ENCODE peak calls at places on chromosomes 5 and 9, in ten cellular contexts. D is CD8-positive, alpha-beta T cell; T is lung; A is psoas muscle; O is hepatocyte; R is ovary; X is upper lobe of right lung; B is upper lobe of left lung; G is kidney; M is GM12878. L is an unnamed sample.

GRCh38 chr5:32258406-32258805 is 54.3 kb downstream of the MTMR12 start:
- DNase-seq in B (no peak), X (no peak), A (no peak), G (no peak), R (no peak), M (no peak), O (peak), D (no peak), T (no peak), L (no peak)

GRCh38 chr9:80509358-80509757 is 937.6 kb downstream of the TLE4 start:
- DNase-seq in T (no peak), M (no peak), A (no peak), O (no peak), B (no peak), G (no peak), R (no peak), D (no peak), X (no peak), L (no peak)

GRCh38 chr5:81400375-81400774 is 6.4 kb upstream of the ACOT12 start:
- DNase-seq in X (no peak), T (no peak), O (no peak), B (no peak), G (no peak), A (no peak), D (no peak), M (no peak), R (no peak), L (no peak)

GRCh38 chr9:93479726-93480125 is 26.3 kb upstream of the FAM120AOS start:
- DNase-seq in O (no peak), R (no peak), A (no peak), M (no peak), X (no peak), T (no peak), G (no peak), D (no peak), B (no peak), L (no peak)

GRCh38 chr5:109454726-109455505 is 45.1 kb upstream of the PJA2 start:
- DNase-seq in M (no peak), D (no peak), R (no peak), A (no peak), X (no peak), T (no peak), B (no peak), G (no peak), O (no peak), L (no peak)

GRCh38 chr5:170538096-170538465 is 34.3 kb downstream of the KCNIP1 start:
- DNase-seq in O (peak), B (no peak), T (no peak), R (no peak), G (no peak), X (no peak), D (no peak), M (no peak), A (no peak), L (no peak)

GRCh38 chr5:24633705-24634325 is 11.0 kb downstream of the CDH10 start:
- DNase-seq in B (no peak), R (no peak), G (no peak), D (no peak), M (no peak), T (no peak), X (no peak), O (peak), A (no peak), L (no peak)

GRCh38 chr9:107587175-107587963 is 97.8 kb upstream of the KLF4 start:
- DNase-seq in D (no peak), B (peak), G (peak), O (peak), R (no peak), T (peak), A (peak), M (no peak), X (peak), L (peak)

GRCh38 chr5:120140510-120140909 is 323.6 kb upstream of the PRR16 start:
- DNase-seq in R (no peak), X (no peak), A (no peak), G (no peak), B (no peak), O (no peak), D (no peak), M (no peak), T (no peak), L (no peak)

GRCh38 chr9:88390371-88390990 is 2.2 kb downstream of the SPIN1 start:
- DNase-seq in A (no peak), B (no peak), X (no peak), O (no peak), R (no peak), G (no peak), D (no peak), T (no peak), M (no peak), L (no peak)

DNA sequence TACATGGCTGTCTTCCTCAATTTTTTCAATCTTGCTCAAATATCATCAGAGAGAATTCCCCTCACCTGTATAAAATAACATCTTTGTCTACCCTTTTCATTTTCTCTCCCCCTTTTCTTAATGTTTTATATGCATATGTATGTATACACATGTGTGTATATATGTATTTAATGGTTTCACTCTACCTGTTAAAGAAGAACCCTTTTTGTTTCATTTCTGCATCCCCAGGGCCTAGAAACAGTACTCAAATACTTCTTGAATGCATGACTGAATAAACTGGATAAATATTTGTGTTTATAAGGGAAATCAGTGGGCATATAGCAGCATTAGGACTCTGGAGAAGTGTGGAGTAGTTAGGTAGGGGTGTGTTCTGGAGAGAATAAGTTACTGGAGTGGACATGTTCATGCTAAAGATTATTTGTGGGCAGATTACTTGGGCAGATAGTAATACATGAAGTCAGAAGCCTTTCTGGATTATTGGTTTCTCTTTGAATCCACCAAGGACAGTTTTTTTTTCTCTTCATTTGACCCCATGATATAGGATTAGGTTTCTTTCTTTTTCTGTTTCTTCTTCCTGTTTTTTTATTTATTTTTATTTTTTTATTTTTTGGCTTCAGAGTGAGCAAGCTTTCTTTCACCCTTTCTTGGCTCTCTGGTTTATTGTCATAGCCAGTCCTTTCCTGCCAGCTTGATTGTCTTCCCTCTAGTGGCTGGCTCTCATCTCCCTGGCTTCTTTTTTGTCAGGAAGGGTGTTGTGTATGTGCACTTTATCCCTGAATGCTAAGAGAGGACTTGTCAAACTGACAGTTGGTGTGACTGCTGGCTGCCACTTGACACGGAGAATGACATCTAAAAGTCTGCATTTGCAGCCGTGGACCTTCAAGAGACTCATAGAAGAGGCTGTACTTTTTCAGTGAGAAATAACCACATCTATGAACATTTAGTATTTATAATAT is 89.3 kb downstream of the ZCCHC7 start:
- DNase-seq in G (no peak), B (no peak), M (no peak), R (no peak), A (no peak), D (no peak), O (no peak), T (no peak), X (no peak), L (no peak)
- H3K27ac ChIP-seq in G (no peak), B (no peak), M (peak), R (no peak), A (no peak), D (no peak), O (no peak), T (no peak), X (no peak), L (no peak)

DNA sequence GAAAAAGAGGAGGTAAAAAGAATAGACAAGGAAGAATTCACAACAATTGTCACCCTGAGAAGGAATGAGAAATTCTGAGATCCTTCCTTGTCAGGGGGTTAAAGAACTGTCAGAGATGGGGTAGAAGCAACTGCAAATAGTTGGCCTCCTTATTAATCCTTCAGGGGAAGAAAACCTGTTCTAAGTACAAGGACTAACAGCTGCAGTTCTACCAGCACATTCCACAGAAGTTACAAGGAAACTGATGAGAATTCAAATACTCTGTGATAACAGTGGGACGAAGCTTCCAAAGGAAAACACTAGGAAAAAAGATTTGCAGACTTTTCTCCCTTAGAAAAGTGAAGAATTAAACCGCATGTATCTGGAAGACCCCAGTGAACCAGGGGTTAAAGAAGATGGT is 93.7 kb downstream of the OR2K2 start:
- DNase-seq in X (no peak), B (no peak), D (no peak), G (no peak), O (no peak), M (no peak), A (no peak), T (no peak), R (no peak), L (no peak)
- H3K27ac ChIP-seq in X (no peak), B (no peak), D (no peak), G (no peak), O (no peak), M (no peak), A (no peak), T (no peak), R (no peak), L (no peak)

GRCh38 chr5:1934801-1935429 is 52.2 kb upstream of the IRX4 start:
- DNase-seq in A (no peak), D (no peak), X (no peak), T (no peak), B (peak), G (no peak), O (no peak), M (no peak), R (no peak), L (no peak)

GRCh38 chr5:1933364-1934055 is 50.8 kb upstream of the IRX4 start:
- DNase-seq in R (no peak), X (no peak), O (no peak), G (no peak), D (no peak), T (no peak), B (no peak), A (no peak), M (no peak), L (no peak)

GRCh38 chr5:1936413-1936812 is 53.7 kb upstream of the IRX4 start:
- DNase-seq in G (no peak), B (no peak), X (peak), T (no peak), O (no peak), D (no peak), M (no peak), A (no peak), R (no peak), L (no peak)

GRCh38 chr5:1931590-1932138 is 48.9 kb upstream of the IRX4 start:
- DNase-seq in G (peak), A (peak), O (peak), R (peak), T (no peak), B (peak), M (no peak), D (no peak), X (peak), L (peak)

DNA sequence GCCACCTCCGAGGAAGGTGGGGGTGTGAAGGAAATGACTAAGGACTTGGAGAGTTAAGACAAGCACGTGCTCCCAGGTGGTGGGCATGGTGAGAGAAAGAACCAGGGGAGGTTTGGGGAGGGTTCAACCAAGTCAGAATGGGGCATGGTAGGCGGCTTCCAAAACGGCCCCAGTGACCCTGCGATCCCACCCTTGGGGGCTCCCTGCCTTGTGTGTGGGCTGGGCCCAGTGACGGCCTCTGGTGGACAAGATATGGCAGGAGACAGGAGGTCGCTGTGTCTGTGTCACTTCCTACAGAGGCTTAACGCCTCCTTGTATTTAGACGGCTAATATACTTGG is 51.3 kb upstream of the IRX4 start:
- DNase-seq in T (no peak), B (no peak), D (no peak), X (no peak), R (no peak), M (no peak), G (no peak), A (no peak), O (no peak), L (no peak)
- H3K27ac ChIP-seq in T (no peak), B (no peak), D (no peak), X (no peak), R (no peak), M (no peak), G (no peak), A (no peak), O (no peak), L (no peak)

DNA sequence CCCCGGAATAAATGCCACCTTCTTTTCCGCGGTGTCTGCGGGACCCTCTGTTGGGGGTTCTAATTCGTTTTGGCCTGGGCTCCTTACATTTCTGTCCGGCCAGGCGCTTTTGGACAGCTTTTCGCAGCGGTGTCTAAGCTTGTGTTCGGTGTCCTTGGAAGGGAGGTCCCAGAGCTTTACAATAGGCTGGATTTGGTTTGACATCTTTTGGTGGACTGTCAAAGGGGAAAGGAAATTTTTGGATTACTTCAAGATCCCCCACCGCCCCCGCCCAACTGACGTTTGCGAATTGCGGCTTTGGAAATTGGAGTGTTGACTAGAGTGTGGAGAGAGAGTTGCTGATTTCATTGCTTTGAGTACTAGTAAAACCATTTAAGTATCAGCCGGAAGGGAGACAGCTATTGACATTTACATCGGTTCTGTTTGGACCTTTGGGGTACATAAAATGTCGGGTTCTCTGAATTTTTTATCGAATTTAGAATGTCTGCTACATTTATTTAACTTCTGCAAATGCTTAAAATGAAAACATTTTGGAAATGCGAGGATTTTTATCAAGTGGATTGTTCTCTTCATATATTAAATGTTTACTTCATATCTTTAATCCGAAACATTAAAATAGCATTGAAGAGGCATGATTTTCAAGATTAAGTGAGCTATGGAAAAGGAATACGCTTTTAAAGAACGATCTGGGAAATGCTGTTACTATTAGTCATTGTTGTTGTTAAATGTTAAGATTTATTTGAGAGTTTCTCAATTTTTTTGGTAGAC is 4.7 kb upstream of the PURA start:
- DNase-seq in D (no peak), R (no peak), M (no peak), X (peak), A (no peak), T (no peak), B (no peak), G (no peak), O (peak), L (no peak)
- H3K27ac ChIP-seq in D (peak), R (peak), M (no peak), X (peak), A (peak), T (no peak), B (peak), G (peak), O (no peak), L (peak)

GRCh38 chr9:109846781-109847180 is 66.8 kb downstream of the PALM2AKAP2 start:
- DNase-seq in M (no peak), A (no peak), T (no peak), D (no peak), R (no peak), G (no peak), O (no peak), B (no peak), X (no peak), L (no peak)
- H3K27ac ChIP-seq in M (no peak), A (no peak), T (no peak), D (no peak), R (no peak), G (no peak), O (no peak), B (no peak), X (no peak), L (no peak)

DNA sequence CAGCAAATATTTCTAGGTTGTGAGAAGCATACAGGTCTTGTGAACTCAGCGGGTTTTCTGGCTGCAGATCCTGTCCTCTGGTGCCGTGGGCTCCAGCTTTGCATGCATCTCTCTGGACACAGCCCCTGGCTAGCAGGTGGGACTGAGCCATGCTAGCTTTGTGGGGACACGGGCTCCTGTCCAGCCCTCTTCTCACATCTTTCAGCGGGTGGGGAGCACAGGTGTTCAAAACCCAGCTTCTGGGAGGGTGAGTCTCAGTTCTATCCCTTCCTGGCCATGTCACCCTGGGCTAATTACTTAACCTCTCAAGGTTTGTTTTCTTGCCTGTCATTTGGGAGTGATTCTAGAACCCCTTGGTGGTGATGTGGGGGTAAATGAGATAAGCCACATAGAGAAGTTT is 162.3 kb downstream of the ICE1 start:
- DNase-seq in X (no peak), B (no peak), T (no peak), G (no peak), D (no peak), R (no peak), O (no peak), M (no peak), A (no peak), L (no peak)
- H3K27ac ChIP-seq in X (no peak), B (no peak), T (no peak), G (no peak), D (no peak), R (no peak), O (no peak), M (no peak), A (no peak), L (no peak)

GRCh38 chr5:139140631-139141071 is 57.5 kb downstream of the SIL1 start:
- DNase-seq in A (no peak), T (no peak), B (no peak), R (no peak), G (no peak), D (no peak), O (no peak), M (no peak), X (no peak), L (no peak)
- H3K27ac ChIP-seq in A (peak), T (peak), B (peak), R (no peak), G (peak), D (no peak), O (peak), M (no peak), X (peak), L (peak)

GRCh38 chr5:77209495-77210090 is 887 bp upstream of the PDE8B start:
- DNase-seq in M (no peak), B (no peak), G (no peak), D (no peak), A (no peak), O (no peak), T (no peak), X (no peak), R (no peak), L (no peak)

GRCh38 chr5:77200663-77201062 is 9.8 kb upstream of the PDE8B start:
- DNase-seq in B (no peak), O (no peak), M (no peak), X (no peak), D (no peak), A (no peak), G (no peak), T (no peak), R (no peak), L (no peak)

GRCh38 chr5:77208507-77209163 is 1.8 kb upstream of the PDE8B start:
- DNase-seq in G (no peak), D (no peak), A (no peak), M (no peak), O (no peak), T (no peak), B (no peak), X (peak), R (no peak), L (peak)

GRCh38 chr5:77210091-77211012 is at the start of gene PDE8B:
- DNase-seq in X (peak), A (no peak), O (peak), G (peak), R (peak), B (peak), D (no peak), T (no peak), M (no peak), L (no peak)

GRCh38 chr5:77204967-77205366 is 5.5 kb upstream of the PDE8B start:
- DNase-seq in O (no peak), D (no peak), B (no peak), X (no peak), R (no peak), A (no peak), G (no peak), T (no peak), M (no peak), L (no peak)
- H3K27ac ChIP-seq in O (no peak), D (no peak), B (no peak), X (no peak), R (no peak), A (no peak), G (no peak), T (no peak), M (no peak), L (no peak)